ENCODE peak calls at places on chromosomes 3 and 15, in five cellular contexts. E, M, T, X and G are unnamed samples.

GRCh38 chr3:17420668-17421067 is 321.8 kb downstream of the TBC1D5 start:
- DNase-seq in E (no peak), M (no peak), T (no peak), X (no peak), G (no peak)

GRCh38 chr15:99343836-99344551 is 92.7 kb downstream of the LRRC28 start:
- DNase-seq in E (no peak), M (no peak), T (no peak), X (no peak), G (no peak)

GRCh38 chr3:55802816-55803215 is 315.7 kb upstream of the WNT5A start:
- DNase-seq in E (no peak), M (no peak), T (no peak), X (peak), G (no peak)

GRCh38 chr3:55330756-55331155 is 156.3 kb downstream of the WNT5A start:
- DNase-seq in E (no peak), M (no peak), T (no peak), X (no peak), G (no peak)

GRCh38 chr15:80530737-80531365 is 126.7 kb downstream of the ARNT2 start:
- DNase-seq in E (no peak), M (no peak), T (no peak), X (peak), G (no peak)

GRCh38 chr3:122890077-122890484 is 95.2 kb downstream of the SLC49A4 start:
- DNase-seq in E (no peak), M (peak), T (peak), X (no peak), G (no peak)

GRCh38 chr3:144053121-144053520 is 81.5 kb downstream of the DIPK2A start:
- DNase-seq in E (no peak), M (no peak), T (no peak), X (no peak), G (no peak)

GRCh38 chr3:57689367-57690053 is 3.4 kb downstream of the DENND6A start:
- DNase-seq in E (no peak), M (no peak), T (no peak), X (no peak), G (no peak)

GRCh38 chr15:76312540-76313174 is 1.4 kb upstream of the ETFA start:
- DNase-seq in E (no peak), M (no peak), T (no peak), X (no peak), G (no peak)

GRCh38 chr3:192957441-192957951 is 39.8 kb upstream of the MB21D2 start:
- DNase-seq in E (no peak), M (peak), T (peak), X (no peak), G (no peak)

GRCh38 chr3:79016587-79017380 is 751.0 kb downstream of the ROBO1 start:
- DNase-seq in E (no peak), M (no peak), T (no peak), X (no peak), G (no peak)

GRCh38 chr3:58049143-58049785 is 41.0 kb downstream of the FLNB start:
- DNase-seq in E (peak), M (peak), T (no peak), X (no peak), G (peak)

GRCh38 chr3:196186661-196187573 is 24.3 kb downstream of the ZDHHC19 start:
- DNase-seq in E (no peak), M (no peak), T (no peak), X (no peak), G (no peak)

DNA sequence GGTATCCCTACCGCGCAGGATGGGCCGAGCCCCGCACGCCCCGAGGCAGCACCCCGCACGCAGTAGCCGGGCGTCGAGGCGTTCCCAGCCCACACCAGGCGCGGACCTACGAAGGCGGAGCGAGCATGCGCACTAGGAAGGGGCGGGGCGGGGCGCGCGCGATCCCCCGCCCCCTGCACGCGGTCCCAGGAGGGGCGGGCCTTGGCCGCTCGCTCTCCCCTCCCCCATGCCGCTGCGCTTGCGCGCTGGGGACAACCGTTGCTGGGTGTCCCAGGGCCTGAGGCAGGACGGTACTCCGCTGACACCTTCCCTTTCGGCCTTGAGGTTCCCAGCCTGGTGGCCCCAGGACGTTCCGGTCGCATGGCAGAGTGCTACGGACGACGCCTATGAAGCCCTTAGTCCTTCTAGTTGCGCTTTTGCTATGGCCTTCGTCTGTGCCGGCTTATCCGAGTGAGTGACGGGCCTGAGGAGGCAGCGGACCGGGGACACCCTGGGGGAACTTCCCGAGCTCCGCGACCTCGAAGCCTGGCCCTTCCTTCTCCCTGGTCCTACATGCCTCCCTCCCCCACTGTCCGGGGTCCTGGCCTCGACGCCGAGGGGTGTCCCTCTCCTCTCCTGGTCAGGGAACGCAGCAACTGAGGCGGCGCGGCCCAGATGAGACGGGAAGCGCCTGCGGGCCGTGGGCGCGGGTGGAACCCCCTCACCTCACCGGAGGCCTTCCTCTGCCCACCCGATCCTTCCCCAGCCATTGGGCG is at the start of gene SPESP1:
- DNase-seq in E (peak), M (peak), T (peak), X (no peak), G (peak)
- H3K4me3 ChIP-seq in E (no peak), M (peak), T (peak), X (peak), G (peak)

DNA sequence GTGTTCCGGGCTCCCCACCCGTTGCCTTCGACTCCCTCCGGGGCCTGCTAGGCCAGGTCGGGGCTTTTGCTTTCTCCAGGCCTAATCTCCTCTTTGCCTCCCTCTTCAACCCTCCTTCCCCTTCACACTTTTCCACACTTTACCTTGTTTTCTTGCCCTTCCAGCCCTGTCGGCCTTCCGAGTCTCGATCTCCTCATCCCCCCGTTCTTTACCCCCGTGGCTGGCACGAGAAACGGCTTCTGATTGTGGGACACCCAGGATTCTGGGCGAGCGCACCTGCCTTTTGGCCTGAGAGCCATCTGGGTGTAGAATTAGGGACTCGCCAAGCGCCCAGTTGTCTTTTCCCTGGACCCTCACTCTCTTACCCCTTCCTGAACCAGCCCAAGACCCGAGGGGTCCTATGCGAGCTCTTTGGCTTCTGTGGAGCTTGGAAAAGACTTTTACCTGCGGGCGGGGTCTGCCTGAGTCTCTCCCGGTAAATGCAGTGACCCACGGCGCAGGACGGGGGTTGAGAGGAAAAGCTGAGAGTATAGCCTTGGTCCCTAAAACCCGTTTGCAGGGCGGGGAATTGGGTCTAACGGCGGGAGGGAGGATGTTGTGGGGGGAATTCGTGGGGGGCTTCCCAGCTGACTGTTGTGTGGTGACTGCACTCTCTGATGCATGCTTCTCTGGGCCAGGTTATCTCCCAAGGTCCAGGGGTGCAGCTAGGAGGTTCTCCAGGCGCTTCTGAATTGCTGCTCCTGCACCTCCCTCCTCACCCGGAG is 5.5 kb upstream of the ONECUT1 start:
- DNase-seq in E (no peak), M (no peak), T (no peak), X (no peak), G (no peak)
- H3K4me3 ChIP-seq in E (no peak), M (no peak), T (no peak), X (no peak), G (no peak)

GRCh38 chr15:41634072-41634628 is 26.1 kb upstream of the MGA start:
- DNase-seq in E (no peak), M (no peak), T (no peak), X (no peak), G (no peak)
- H3K4me3 ChIP-seq in E (no peak), M (no peak), T (no peak), X (no peak), G (no peak)

GRCh38 chr3:10320320-10320677 is 613 bp downstream of the SEC13 start:
- DNase-seq in E (no peak), M (no peak), T (no peak), X (no peak), G (no peak)

GRCh38 chr3:10322355-10322715 is 1.4 kb upstream of the SEC13 start:
- DNase-seq in E (no peak), M (no peak), T (no peak), X (no peak), G (no peak)

GRCh38 chr3:10319251-10319650 is 1.7 kb downstream of the SEC13 start:
- DNase-seq in E (no peak), M (no peak), T (no peak), X (no peak), G (no peak)

GRCh38 chr3:10319804-10320203 is 1.1 kb downstream of the SEC13 start:
- DNase-seq in E (no peak), M (no peak), T (no peak), X (no peak), G (no peak)

GRCh38 chr3:10321630-10322354 is 880 bp upstream of the SEC13 start:
- DNase-seq in E (no peak), M (peak), T (no peak), X (no peak), G (no peak)
- H3K4me3 ChIP-seq in E (no peak), M (peak), T (no peak), X (peak), G (no peak)